ENCODE peak calls at places on chromosomes 6 and 20, in seven cellular contexts. One of them, this sample, is unnamed.

GRCh38 chr6:109082178-109082577 is 12.5 kb downstream of the SESN1 start:
- DNase-seq in coronary artery: no peak
- DNase-seq in hepatocyte: no peak
- DNase-seq in CD8-positive, alpha-beta T cell: no peak
- DNase-seq in A673: no peak
- DNase-seq in left ventricle myocardium inferior: no peak
- DNase-seq in tibial nerve: no peak
- DNase-seq in this sample: peak

GRCh38 chr6:43681303-43681702 is 6.3 kb downstream of the MRPS18A start:
- DNase-seq in coronary artery: no peak
- DNase-seq in hepatocyte: no peak
- DNase-seq in CD8-positive, alpha-beta T cell: no peak
- DNase-seq in A673: no peak
- DNase-seq in left ventricle myocardium inferior: no peak
- DNase-seq in tibial nerve: no peak
- DNase-seq in this sample: no peak

GRCh38 chr6:124956018-124956417 is 6.2 kb upstream of the RNF217 start:
- DNase-seq in coronary artery: no peak
- DNase-seq in hepatocyte: no peak
- DNase-seq in CD8-positive, alpha-beta T cell: no peak
- DNase-seq in A673: no peak
- DNase-seq in left ventricle myocardium inferior: no peak
- DNase-seq in tibial nerve: no peak
- DNase-seq in this sample: no peak

GRCh38 chr20:53950578-53950977 is 119.8 kb downstream of the BCAS1 start:
- DNase-seq in coronary artery: no peak
- DNase-seq in hepatocyte: no peak
- DNase-seq in CD8-positive, alpha-beta T cell: no peak
- DNase-seq in A673: no peak
- DNase-seq in left ventricle myocardium inferior: no peak
- DNase-seq in tibial nerve: no peak
- DNase-seq in this sample: no peak

GRCh38 chr6:19851273-19852089 is 14.3 kb downstream of the ID4 start:
- DNase-seq in coronary artery: no peak
- DNase-seq in hepatocyte: peak
- DNase-seq in CD8-positive, alpha-beta T cell: no peak
- DNase-seq in A673: peak
- DNase-seq in left ventricle myocardium inferior: no peak
- DNase-seq in tibial nerve: peak
- DNase-seq in this sample: peak

GRCh38 chr6:105603779-105604592 is 201.1 kb upstream of the PREP start:
- DNase-seq in coronary artery: no peak
- DNase-seq in hepatocyte: peak
- DNase-seq in CD8-positive, alpha-beta T cell: no peak
- DNase-seq in A673: no peak
- DNase-seq in left ventricle myocardium inferior: no peak
- DNase-seq in tibial nerve: no peak
- DNase-seq in this sample: no peak

GRCh38 chr6:68008445-68008844 is 626.6 kb upstream of the ADGRB3 start:
- DNase-seq in coronary artery: no peak
- DNase-seq in hepatocyte: no peak
- DNase-seq in CD8-positive, alpha-beta T cell: no peak
- DNase-seq in A673: no peak
- DNase-seq in left ventricle myocardium inferior: no peak
- DNase-seq in tibial nerve: no peak
- DNase-seq in this sample: no peak

GRCh38 chr6:53512631-53513030 is 32.3 kb downstream of the GCLC start:
- DNase-seq in coronary artery: no peak
- DNase-seq in hepatocyte: no peak
- DNase-seq in CD8-positive, alpha-beta T cell: no peak
- DNase-seq in A673: no peak
- DNase-seq in left ventricle myocardium inferior: no peak
- DNase-seq in tibial nerve: no peak
- DNase-seq in this sample: no peak

GRCh38 chr20:48797850-48798747 is 29.7 kb downstream of the PREX1 start:
- DNase-seq in coronary artery: no peak
- DNase-seq in hepatocyte: no peak
- DNase-seq in CD8-positive, alpha-beta T cell: no peak
- DNase-seq in A673: no peak
- DNase-seq in left ventricle myocardium inferior: no peak
- DNase-seq in tibial nerve: no peak
- DNase-seq in this sample: no peak

GRCh38 chr6:14876778-14877613 is 368.9 kb upstream of the JARID2 start:
- DNase-seq in coronary artery: no peak
- DNase-seq in hepatocyte: no peak
- DNase-seq in CD8-positive, alpha-beta T cell: peak
- DNase-seq in A673: peak
- DNase-seq in left ventricle myocardium inferior: no peak
- DNase-seq in tibial nerve: no peak
- DNase-seq in this sample: peak

GRCh38 chr6:131038612-131039344 is 24.3 kb downstream of the EPB41L2 start:
- DNase-seq in coronary artery: no peak
- DNase-seq in hepatocyte: no peak
- DNase-seq in CD8-positive, alpha-beta T cell: no peak
- DNase-seq in A673: no peak
- DNase-seq in left ventricle myocardium inferior: no peak
- DNase-seq in tibial nerve: no peak
- DNase-seq in this sample: no peak

GRCh38 chr20:20130399-20130798 is 78.1 kb downstream of the CFAP61 start:
- DNase-seq in coronary artery: no peak
- DNase-seq in hepatocyte: no peak
- DNase-seq in CD8-positive, alpha-beta T cell: no peak
- DNase-seq in A673: peak
- DNase-seq in left ventricle myocardium inferior: no peak
- DNase-seq in tibial nerve: no peak
- DNase-seq in this sample: no peak

GRCh38 chr20:24100370-24101011 is 111.9 kb upstream of the GGTLC1 start:
- DNase-seq in coronary artery: no peak
- DNase-seq in hepatocyte: peak
- DNase-seq in CD8-positive, alpha-beta T cell: peak
- DNase-seq in A673: peak
- DNase-seq in left ventricle myocardium inferior: peak
- DNase-seq in tibial nerve: peak
- DNase-seq in this sample: peak

GRCh38 chr20:22346716-22347115 is 237.7 kb downstream of the FOXA2 start:
- DNase-seq in coronary artery: no peak
- DNase-seq in hepatocyte: no peak
- DNase-seq in CD8-positive, alpha-beta T cell: no peak
- DNase-seq in A673: no peak
- DNase-seq in left ventricle myocardium inferior: no peak
- DNase-seq in tibial nerve: no peak
- DNase-seq in this sample: no peak

GRCh38 chr20:32474967-32475819 is 109.9 kb downstream of the NOL4L start:
- DNase-seq in coronary artery: peak
- DNase-seq in hepatocyte: peak
- DNase-seq in CD8-positive, alpha-beta T cell: no peak
- DNase-seq in A673: no peak
- DNase-seq in left ventricle myocardium inferior: peak
- DNase-seq in tibial nerve: peak
- DNase-seq in this sample: peak

GRCh38 chr6:37994238-37994637 is 174.7 kb downstream of the ZFAND3 start:
- DNase-seq in coronary artery: no peak
- DNase-seq in hepatocyte: no peak
- DNase-seq in CD8-positive, alpha-beta T cell: no peak
- DNase-seq in A673: no peak
- DNase-seq in left ventricle myocardium inferior: no peak
- DNase-seq in tibial nerve: no peak
- DNase-seq in this sample: no peak

GRCh38 chr6:36313628-36313895 is 23.1 kb downstream of the BNIP5 start:
- DNase-seq in coronary artery: no peak
- DNase-seq in hepatocyte: no peak
- DNase-seq in CD8-positive, alpha-beta T cell: no peak
- DNase-seq in A673: no peak
- DNase-seq in left ventricle myocardium inferior: no peak
- DNase-seq in tibial nerve: no peak
- DNase-seq in this sample: no peak

GRCh38 chr6:46735720-46736031 is 501 bp upstream of the PLA2G7 start:
- DNase-seq in coronary artery: no peak
- DNase-seq in hepatocyte: no peak
- DNase-seq in CD8-positive, alpha-beta T cell: no peak
- DNase-seq in A673: no peak
- DNase-seq in left ventricle myocardium inferior: no peak
- DNase-seq in tibial nerve: no peak
- DNase-seq in this sample: no peak
- H3K4me3 ChIP-seq in coronary artery: peak
- H3K4me3 ChIP-seq in hepatocyte: peak
- H3K4me3 ChIP-seq in CD8-positive, alpha-beta T cell: no peak
- H3K4me3 ChIP-seq in A673: no peak
- H3K4me3 ChIP-seq in left ventricle myocardium inferior: peak
- H3K4me3 ChIP-seq in tibial nerve: peak
- H3K4me3 ChIP-seq in this sample: no peak

GRCh38 chr6:96923871-96924493 is 546 bp upstream of the KLHL32 start:
- DNase-seq in coronary artery: peak
- DNase-seq in hepatocyte: no peak
- DNase-seq in CD8-positive, alpha-beta T cell: no peak
- DNase-seq in A673: no peak
- DNase-seq in left ventricle myocardium inferior: no peak
- DNase-seq in tibial nerve: peak
- DNase-seq in this sample: no peak
- TF ChIP-seq CTCF in coronary artery: no peak
- TF ChIP-seq CTCF in hepatocyte: no peak
- TF ChIP-seq CTCF in CD8-positive, alpha-beta T cell: no peak
- TF ChIP-seq CTCF in A673: no peak
- TF ChIP-seq CTCF in left ventricle myocardium inferior: no peak
- TF ChIP-seq CTCF in tibial nerve: no peak
- TF ChIP-seq CTCF in this sample: no peak

GRCh38 chr20:60782959-60783625 is 469.0 kb upstream of the CDH4 start:
- DNase-seq in coronary artery: no peak
- DNase-seq in hepatocyte: no peak
- DNase-seq in CD8-positive, alpha-beta T cell: no peak
- DNase-seq in A673: no peak
- DNase-seq in left ventricle myocardium inferior: no peak
- DNase-seq in tibial nerve: no peak
- DNase-seq in this sample: no peak
- H3K4me3 ChIP-seq in coronary artery: no peak
- H3K4me3 ChIP-seq in hepatocyte: no peak
- H3K4me3 ChIP-seq in CD8-positive, alpha-beta T cell: no peak
- H3K4me3 ChIP-seq in A673: no peak
- H3K4me3 ChIP-seq in left ventricle myocardium inferior: no peak
- H3K4me3 ChIP-seq in tibial nerve: no peak
- H3K4me3 ChIP-seq in this sample: no peak

DNA sequence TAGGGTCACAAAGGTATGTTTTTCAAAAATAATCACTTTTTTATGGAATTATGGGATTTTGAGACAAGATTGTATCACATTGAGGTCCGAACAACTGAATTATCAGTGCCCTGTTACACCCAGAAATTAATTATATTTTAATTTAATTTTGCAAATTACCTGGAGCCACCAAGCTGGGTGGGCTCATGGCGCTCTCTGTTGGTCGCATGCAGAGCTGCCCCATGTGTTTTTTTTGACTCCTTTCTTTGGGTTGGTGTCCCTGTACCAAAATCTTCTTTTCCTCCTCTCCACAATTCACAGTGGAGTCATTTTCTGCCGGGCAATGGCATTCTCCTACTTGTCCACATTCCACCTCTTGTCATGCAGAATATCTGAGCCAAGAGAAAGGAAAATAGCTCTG is 38.9 kb upstream of the FRMD1 start:
- DNase-seq in coronary artery: peak
- DNase-seq in hepatocyte: no peak
- DNase-seq in CD8-positive, alpha-beta T cell: no peak
- DNase-seq in A673: no peak
- DNase-seq in left ventricle myocardium inferior: no peak
- DNase-seq in tibial nerve: no peak
- DNase-seq in this sample: no peak
- TF ChIP-seq CTCF in coronary artery: no peak
- TF ChIP-seq CTCF in hepatocyte: peak
- TF ChIP-seq CTCF in CD8-positive, alpha-beta T cell: no peak
- TF ChIP-seq CTCF in A673: peak
- TF ChIP-seq CTCF in left ventricle myocardium inferior: peak
- TF ChIP-seq CTCF in tibial nerve: peak
- TF ChIP-seq CTCF in this sample: peak

This sample was measured in AG09309.